ENCODE peak calls at places on chromosomes 1 and 21, in six cellular contexts. One of them, this sample, is unnamed.

GRCh38 chr1:154306151-154306550 is 14.7 kb upstream of the AQP10 start:
- DNase-seq in mammary epithelial cell: no peak
- DNase-seq in GM23338: no peak
- DNase-seq in psoas muscle: no peak
- DNase-seq in heart right ventricle: no peak
- DNase-seq in left ventricle myocardium inferior: no peak
- DNase-seq in this sample: no peak

GRCh38 chr1:38152351-38153082 is 105.9 kb upstream of the POU3F1 start:
- DNase-seq in left ventricle myocardium inferior: no peak
- DNase-seq in GM23338: no peak
- DNase-seq in mammary epithelial cell: peak; percentile 36
- DNase-seq in psoas muscle: no peak
- DNase-seq in heart right ventricle: no peak
- DNase-seq in this sample: no peak

GRCh38 chr1:210328746-210329488 is at the start of gene HHAT:
- DNase-seq in psoas muscle: peak; percentile 86
- DNase-seq in heart right ventricle: peak; percentile 89
- DNase-seq in left ventricle myocardium inferior: peak; percentile 90
- DNase-seq in GM23338: peak; percentile 82
- DNase-seq in mammary epithelial cell: peak; percentile 81
- DNase-seq in this sample: peak; percentile 27

GRCh38 chr1:9700340-9700739 is 48.8 kb downstream of the PIK3CD start:
- DNase-seq in psoas muscle: no peak
- DNase-seq in GM23338: no peak
- DNase-seq in heart right ventricle: no peak
- DNase-seq in left ventricle myocardium inferior: no peak
- DNase-seq in mammary epithelial cell: peak; percentile 91
- DNase-seq in this sample: peak; percentile 83

GRCh38 chr21:41951876-41952567 is 1.8 kb downstream of the C2CD2 start:
- DNase-seq in mammary epithelial cell: no peak
- DNase-seq in heart right ventricle: no peak
- DNase-seq in psoas muscle: no peak
- DNase-seq in left ventricle myocardium inferior: no peak
- DNase-seq in GM23338: no peak
- DNase-seq in this sample: no peak

GRCh38 chr1:64092851-64093371 is 110.5 kb upstream of the UBE2U start:
- DNase-seq in mammary epithelial cell: no peak
- DNase-seq in left ventricle myocardium inferior: no peak
- DNase-seq in psoas muscle: no peak
- DNase-seq in GM23338: no peak
- DNase-seq in heart right ventricle: no peak
- DNase-seq in this sample: no peak

GRCh38 chr1:165456861-165457260 is 11.9 kb upstream of the RXRG start:
- DNase-seq in GM23338: no peak
- DNase-seq in left ventricle myocardium inferior: no peak
- DNase-seq in psoas muscle: no peak
- DNase-seq in heart right ventricle: no peak
- DNase-seq in mammary epithelial cell: no peak
- DNase-seq in this sample: no peak

GRCh38 chr1:214623430-214623829 is 20.4 kb downstream of the CENPF start:
- DNase-seq in heart right ventricle: no peak
- DNase-seq in psoas muscle: no peak
- DNase-seq in left ventricle myocardium inferior: no peak
- DNase-seq in mammary epithelial cell: peak; percentile 20
- DNase-seq in GM23338: no peak
- DNase-seq in this sample: no peak

GRCh38 chr1:34125721-34126380 is 39.2 kb downstream of the CSMD2 start:
- DNase-seq in GM23338: no peak
- DNase-seq in mammary epithelial cell: no peak
- DNase-seq in heart right ventricle: no peak
- DNase-seq in psoas muscle: no peak
- DNase-seq in left ventricle myocardium inferior: no peak
- DNase-seq in this sample: no peak

GRCh38 chr21:42839271-42840231 is 39.8 kb downstream of the WDR4 start:
- DNase-seq in left ventricle myocardium inferior: peak; percentile 9
- DNase-seq in psoas muscle: no peak
- DNase-seq in mammary epithelial cell: no peak
- DNase-seq in GM23338: no peak
- DNase-seq in heart right ventricle: no peak
- DNase-seq in this sample: no peak

GRCh38 chr1:27961646-27962221 is 2.0 kb downstream of the XKR8 start:
- DNase-seq in GM23338: peak; percentile 37
- DNase-seq in mammary epithelial cell: no peak
- DNase-seq in left ventricle myocardium inferior: no peak
- DNase-seq in psoas muscle: no peak
- DNase-seq in heart right ventricle: no peak
- DNase-seq in this sample: no peak

GRCh38 chr1:8666394-8667167 is 150.9 kb downstream of the RERE start:
- DNase-seq in heart right ventricle: no peak
- DNase-seq in GM23338: no peak
- DNase-seq in psoas muscle: no peak
- DNase-seq in mammary epithelial cell: no peak
- DNase-seq in left ventricle myocardium inferior: no peak
- DNase-seq in this sample: no peak
- TF ChIP-seq CTCF in heart right ventricle: no peak
- TF ChIP-seq CTCF in GM23338: no peak
- TF ChIP-seq CTCF in psoas muscle: no peak
- TF ChIP-seq CTCF in mammary epithelial cell: no peak
- TF ChIP-seq CTCF in left ventricle myocardium inferior: no peak
- TF ChIP-seq CTCF in this sample: no peak

GRCh38 chr1:229199261-229199850 is 71.6 kb upstream of the RAB4A start:
- DNase-seq in mammary epithelial cell: no peak
- DNase-seq in GM23338: peak; percentile 53
- DNase-seq in psoas muscle: no peak
- DNase-seq in left ventricle myocardium inferior: no peak
- DNase-seq in heart right ventricle: no peak
- DNase-seq in this sample: no peak
- H3K27ac ChIP-seq in mammary epithelial cell: no peak overlapping the region
- H3K27ac ChIP-seq in GM23338: no peak overlapping the region
- H3K27ac ChIP-seq in psoas muscle: no peak overlapping the region
- H3K27ac ChIP-seq in left ventricle myocardium inferior: peak overlapping the region; percentile 22
- H3K27ac ChIP-seq in heart right ventricle: no peak overlapping the region
- H3K27ac ChIP-seq in this sample: no peak overlapping the region

GRCh38 chr21:28641731-28642130 is 350.9 kb downstream of the LTN1 start:
- DNase-seq in psoas muscle: no peak
- DNase-seq in heart right ventricle: no peak
- DNase-seq in mammary epithelial cell: no peak
- DNase-seq in GM23338: no peak
- DNase-seq in left ventricle myocardium inferior: no peak
- DNase-seq in this sample: no peak
- H3K36me3 ChIP-seq in psoas muscle: no peaks in the 10 kb centered on the region
- H3K36me3 ChIP-seq in heart right ventricle: no peaks in the 10 kb centered on the region
- H3K36me3 ChIP-seq in mammary epithelial cell: no peaks in the 10 kb centered on the region
- H3K36me3 ChIP-seq in GM23338: no peaks in the 10 kb centered on the region
- H3K36me3 ChIP-seq in left ventricle myocardium inferior: no peaks in the 10 kb centered on the region
- H3K36me3 ChIP-seq in this sample: no peaks in the 10 kb centered on the region

DNA sequence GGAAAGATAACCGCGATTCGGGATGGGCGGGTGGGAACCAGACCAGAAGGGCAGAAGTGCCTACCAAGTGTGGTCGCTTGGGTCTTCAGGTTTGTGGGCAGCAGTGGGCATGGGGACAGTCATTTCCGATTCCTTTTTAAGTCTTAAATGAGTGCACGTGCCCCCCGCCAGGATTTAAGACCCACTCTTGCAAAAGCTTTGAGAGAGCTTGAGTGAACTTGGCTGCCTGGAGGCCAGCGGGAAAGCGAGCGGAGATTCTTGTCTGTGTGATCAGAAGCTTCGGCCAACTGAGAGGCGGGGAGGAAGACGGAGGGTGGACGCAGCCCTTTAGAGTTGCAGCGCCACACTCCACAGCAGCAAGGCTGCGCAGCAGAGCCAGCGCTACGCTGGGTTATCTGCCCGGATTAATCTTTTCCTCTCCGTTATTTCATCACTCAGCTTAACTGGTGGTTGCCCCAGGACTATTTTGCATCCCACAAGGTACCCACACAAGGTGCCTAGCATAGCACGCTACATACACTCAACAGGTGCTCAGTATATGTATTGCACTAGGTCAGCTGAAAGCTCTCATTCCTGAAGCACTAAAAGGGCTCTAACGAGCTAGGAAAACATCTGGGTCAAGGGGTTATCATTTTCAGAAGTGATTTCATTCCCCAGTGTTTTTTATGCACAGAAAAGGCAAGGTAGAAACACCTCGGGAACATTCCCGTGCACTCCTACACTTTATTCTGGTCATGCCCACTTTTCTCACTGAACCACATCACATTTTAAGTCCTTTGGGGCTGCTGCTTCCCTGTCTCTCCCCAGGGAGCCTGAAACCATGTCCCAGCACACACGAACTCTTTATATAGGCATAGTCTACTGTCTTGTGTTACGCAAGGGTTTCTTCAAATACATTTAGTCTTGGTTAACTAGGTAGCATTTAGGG is 1.5 kb upstream of the BATF3 start:
- DNase-seq in heart right ventricle: peak; percentile 37
- DNase-seq in mammary epithelial cell: no peak
- DNase-seq in psoas muscle: peak; percentile 55
- DNase-seq in GM23338: peak; percentile 72
- DNase-seq in left ventricle myocardium inferior: peak; percentile 46
- DNase-seq in this sample: peak; percentile 63
- TF ChIP-seq CTCF in heart right ventricle: no peak
- TF ChIP-seq CTCF in mammary epithelial cell: no peak
- TF ChIP-seq CTCF in psoas muscle: no peak
- TF ChIP-seq CTCF in GM23338: peak; percentile 19
- TF ChIP-seq CTCF in left ventricle myocardium inferior: peak; percentile 23
- TF ChIP-seq CTCF in this sample: peak; percentile 44

This sample was measured in brain microvascular endothelial cell.